ENCODE peak calls at places on chromosomes 12 and 14, in six cellular contexts. K is WERI-Rb-1; U is stimulated activated CD8-positive, alpha-beta memory T cell treated with anti-CD3 and anti-CD28 coated beads, Interleukin-7, amount 100 ng/mL, for 24 hours; M is NCI-H226; G is HFFc6; B is putamen. I is an unnamed sample.
A peak's percentile ranks its signal among the peaks of the same experiment; 100 is the strongest.

GRCh38 chr12:83016226-83016835 is 329.6 kb downstream of the TMTC2 start:
- DNase-seq in B (no peak), K (no peak), G (peak; percentile 67), U (no peak), M (peak; percentile 98), I (no peak)

GRCh38 chr14:74302160-74302628 is 540 bp downstream of the ABCD4 start:
- DNase-seq in M (peak; percentile 37), K (no peak), B (peak; percentile 42), G (peak; percentile 69), U (no peak), I (peak; percentile 35)

GRCh38 chr12:52296572-52297215 is 5.4 kb upstream of the KRT81 start:
- DNase-seq in B (no peak), U (no peak), M (no peak), G (no peak), K (no peak), I (no peak)

GRCh38 chr12:67747869-67748760 is 99.6 kb downstream of the DYRK2 start:
- DNase-seq in G (peak; percentile 39), B (no peak), U (no peak), K (peak; percentile 12), M (peak; percentile 22), I (no peak)

GRCh38 chr12:110739488-110739887 is 3.2 kb downstream of the PPP1CC start:
- DNase-seq in U (no peak), G (no peak), M (no peak), B (no peak), K (no peak), I (no peak)

GRCh38 chr12:78483767-78484315 is 380.7 kb upstream of the SYT1 start:
- DNase-seq in G (no peak), U (no peak), K (no peak), B (no peak), M (no peak), I (no peak)

GRCh38 chr12:15669256-15669948 is 119.8 kb downstream of the EPS8 start:
- DNase-seq in G (peak; percentile 29), M (no peak), U (no peak), B (no peak), K (no peak), I (no peak)

GRCh38 chr12:27922591-27923139 is 49.9 kb downstream of the PTHLH start:
- DNase-seq in K (no peak), M (peak; percentile 92), U (no peak), G (peak; percentile 74), B (peak; percentile 8), I (no peak)

GRCh38 chr12:25723286-25723685 is 170.2 kb upstream of the LMNTD1 start:
- DNase-seq in K (no peak), G (no peak), B (no peak), M (peak; percentile 5), U (no peak), I (no peak)

GRCh38 chr12:114976959-114977358 is 293.0 kb upstream of the TBX3 start:
- DNase-seq in U (no peak), G (peak; percentile 41), M (peak; percentile 9), K (no peak), B (no peak), I (no peak)

GRCh38 chr14:76997257-76997970 is 31.1 kb downstream of the IRF2BPL start:
- DNase-seq in K (peak; percentile 76), M (peak; percentile 45), G (no peak), B (no peak), U (no peak), I (no peak)

I was measured in head of caudate nucleus.